ENCODE peak calls at places on chromosomes 16 and 17, in four cellular contexts. Q, V, H and Y are unnamed samples.

GRCh38 chr17:78343099-78343432 is 16.8 kb downstream of the SOCS3 start:
- DNase-seq in H (peak; percentile 79), V (peak; percentile 72), Q (no peak), Y (peak; percentile 62)

GRCh38 chr16:27470567-27471431 is 68.8 kb downstream of the IL21R start:
- DNase-seq in Q (no peak), V (no peak), H (no peak), Y (no peak)

GRCh38 chr17:42337442-42337841 is 49.1 kb downstream of the STAT5A start:
- DNase-seq in Q (no peak), V (no peak), H (no peak), Y (no peak)

GRCh38 chr16:57143125-57143965 is 42.5 kb downstream of the PSME3IP1 start:
- DNase-seq in Q (no peak), H (no peak), V (no peak), Y (no peak)

GRCh38 chr16:77788196-77789084 is at the start of gene VAT1L:
- DNase-seq in H (no peak), V (peak; percentile 78), Q (no peak), Y (no peak)

GRCh38 chr17:59620064-59620359 is 317 bp downstream of the CLTC start:
- DNase-seq in H (no peak), V (no peak), Q (no peak), Y (no peak)

GRCh38 chr17:14737984-14738651 is 437.2 kb downstream of the HS3ST3B1 start:
- DNase-seq in V (peak; percentile 49), H (peak; percentile 99), Q (peak; percentile 44), Y (peak; percentile 57)

GRCh38 chr16:48511071-48511540 is 98.9 kb downstream of the N4BP1 start:
- DNase-seq in V (no peak), Q (no peak), H (no peak), Y (no peak)

GRCh38 chr16:2003827-2004641 is 5.6 kb downstream of the ZNF598 start:
- DNase-seq in V (peak; percentile 99), Q (peak; percentile 93), H (peak; percentile 80), Y (peak; percentile 82)

GRCh38 chr16:69563605-69564580 is 1.9 kb upstream of the NFAT5 start:
- DNase-seq in H (peak; percentile 15), V (peak; percentile 83), Q (peak; percentile 71), Y (peak; percentile 14)

DNA sequence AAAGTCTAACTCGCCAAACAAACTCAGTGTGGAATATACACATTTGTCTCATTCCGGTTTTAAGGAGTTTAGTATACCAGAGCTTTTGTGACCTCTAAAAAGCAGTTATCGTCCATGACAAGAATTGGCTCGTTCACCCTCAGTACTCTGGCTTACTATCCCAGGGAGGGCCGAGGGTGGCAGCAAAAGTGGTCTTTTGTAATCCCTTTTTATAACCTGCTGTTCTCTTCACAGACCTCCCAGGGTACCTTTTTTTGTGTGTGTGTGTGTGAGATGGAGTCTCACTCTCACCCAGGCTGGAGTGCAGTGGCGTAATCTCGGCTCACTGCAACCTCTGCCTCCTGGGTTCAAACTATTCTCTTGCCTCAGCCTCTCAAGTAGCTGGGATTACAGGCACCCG is 8.9 kb downstream of the NMT1 start:
- DNase-seq in Q (no peak), V (no peak), H (no peak), Y (no peak)
- H3K9me2 ChIP-seq in Q (no peaks in the 10 kb centered on the region), V (no peaks in the 10 kb centered on the region), H (no peaks in the 10 kb centered on the region), Y (no peaks in the 10 kb centered on the region)

GRCh38 chr17:43768382-43768781 is 9.8 kb upstream of the SOST start:
- DNase-seq in Q (peak; percentile 58), H (no peak), V (no peak), Y (no peak)

GRCh38 chr17:43768943-43769342 is 9.8 kb downstream of the DUSP3 start:
- DNase-seq in Q (no peak), H (no peak), V (no peak), Y (no peak)

GRCh38 chr17:43767713-43768059 is 9.1 kb upstream of the SOST start:
- DNase-seq in Q (no peak), H (no peak), V (no peak), Y (no peak)

GRCh38 chr17:43767053-43767712 is 8.6 kb upstream of the SOST start:
- DNase-seq in V (no peak), H (no peak), Q (no peak), Y (no peak)

DNA sequence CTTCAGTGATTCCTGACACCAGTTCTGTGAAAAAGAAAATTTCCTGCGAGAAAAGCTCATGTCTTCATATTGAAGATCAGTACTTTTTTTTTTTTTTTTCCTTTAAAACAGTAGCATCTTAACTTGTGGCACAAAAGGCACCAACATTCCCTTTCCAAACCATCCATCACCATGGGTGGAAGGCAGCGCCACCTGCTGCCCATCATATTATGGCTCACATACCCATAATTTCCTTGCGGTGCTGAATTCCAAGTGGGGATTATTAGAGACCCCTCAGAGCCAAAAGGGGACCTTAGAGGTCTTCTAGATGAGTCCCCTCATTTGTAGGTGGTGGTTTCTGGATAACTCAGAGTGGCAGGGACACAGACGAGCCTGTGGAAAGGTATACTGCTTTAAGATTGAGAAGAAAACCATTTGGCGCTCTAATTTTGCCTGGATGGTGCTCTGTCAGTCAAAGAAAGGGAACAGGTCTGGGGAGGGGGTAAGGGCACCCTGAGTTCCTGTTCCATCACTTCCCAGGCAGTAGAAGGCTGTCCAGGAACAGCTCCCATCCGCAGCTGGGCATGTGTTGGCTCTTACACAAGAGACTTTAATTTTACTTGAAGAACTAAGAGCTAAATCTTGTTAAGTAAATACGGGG is 7.9 kb upstream of the SOST start:
- DNase-seq in Q (peak; percentile 45), V (peak; percentile 93), H (peak; percentile 78), Y (peak; percentile 46)
- TF ChIP-seq CTCF in Q (peak; percentile 94), V (peak; percentile 98), H (peak; percentile 98), Y (peak; percentile 90)

GRCh38 chr17:55540414-55541091 is 29.3 kb upstream of the SMIM36 start:
- DNase-seq in Q (no peak), V (no peak), H (peak; percentile 89), Y (no peak)
- H3K4me2 ChIP-seq in Q (no peak overlapping the region), V (no peak overlapping the region), H (peak overlapping the region; percentile 26), Y (no peak overlapping the region)

DNA sequence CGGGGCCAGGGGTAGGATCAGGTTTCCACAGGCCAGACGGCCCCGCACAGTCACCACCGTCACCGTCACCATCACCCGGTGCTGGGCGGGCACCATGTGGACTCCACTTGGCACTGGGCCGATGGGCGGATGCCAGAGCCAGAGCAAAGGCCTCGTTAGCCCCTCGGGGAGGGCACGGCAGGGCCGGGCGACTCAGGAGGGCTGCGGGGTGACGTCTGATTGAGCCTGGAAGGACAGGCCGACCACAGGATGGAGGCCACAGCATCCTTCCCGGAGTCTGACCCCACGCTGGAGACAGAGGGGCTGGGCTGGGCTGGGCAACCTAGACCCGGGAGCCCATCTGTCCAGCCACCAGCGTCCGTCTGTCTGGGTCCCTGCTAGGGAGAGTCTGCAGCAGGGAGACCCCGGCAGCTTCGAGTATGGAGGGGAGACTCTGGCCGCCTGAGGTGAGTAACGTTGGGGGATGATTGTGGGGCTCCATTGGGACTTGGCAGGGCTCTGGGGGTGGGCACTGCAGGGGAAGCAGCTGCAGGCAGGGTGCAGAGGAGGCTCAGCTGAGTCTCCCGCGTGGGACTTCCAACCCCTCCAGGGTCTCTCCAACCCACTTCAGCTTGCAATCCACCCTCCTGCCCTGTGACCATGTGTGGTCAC is 22.4 kb downstream of the SLC25A10 start:
- DNase-seq in V (no peak), H (no peak), Q (no peak), Y (peak; percentile 45)
- H3K9me2 ChIP-seq in V (no peaks in the 10 kb centered on the region), H (no peaks in the 10 kb centered on the region), Q (no peaks in the 10 kb centered on the region), Y (no peaks in the 10 kb centered on the region)

GRCh38 chr16:17271687-17272086 is 199.1 kb downstream of the XYLT1 start:
- DNase-seq in V (no peak), Q (no peak), H (no peak), Y (no peak)

GRCh38 chr16:17270683-17271109 is 200.1 kb downstream of the XYLT1 start:
- DNase-seq in V (no peak), H (no peak), Q (no peak), Y (no peak)

GRCh38 chr16:17275076-17275732 is 195.6 kb downstream of the XYLT1 start:
- DNase-seq in Q (no peak), V (no peak), H (no peak), Y (no peak)

GRCh38 chr16:17272716-17273115 is 198.0 kb downstream of the XYLT1 start:
- DNase-seq in V (no peak), Q (no peak), H (no peak), Y (no peak)

DNA sequence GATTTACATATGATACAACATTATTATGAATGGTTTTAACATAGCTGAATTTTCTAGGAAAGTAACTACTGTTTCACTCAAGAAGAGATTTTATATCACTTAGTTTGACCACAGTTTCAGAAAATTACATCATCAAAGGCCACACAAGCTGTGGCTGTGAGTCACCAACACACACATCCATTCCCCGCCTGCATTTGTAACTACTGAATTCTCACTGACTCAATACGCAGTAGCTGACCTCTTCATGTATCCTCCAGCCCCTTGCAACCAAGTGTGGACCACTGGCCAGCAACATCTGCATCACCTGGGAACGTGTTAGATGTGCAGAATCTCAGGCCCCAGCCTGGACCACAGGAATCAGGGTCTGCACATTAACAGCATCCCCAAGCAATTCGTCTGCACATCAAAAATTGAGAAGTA is 197.6 kb downstream of the XYLT1 start:
- DNase-seq in Q (no peak), V (no peak), H (peak; percentile 7), Y (no peak)
- TF ChIP-seq CTCF in Q (no peak), V (no peak), H (no peak), Y (no peak)

DNA sequence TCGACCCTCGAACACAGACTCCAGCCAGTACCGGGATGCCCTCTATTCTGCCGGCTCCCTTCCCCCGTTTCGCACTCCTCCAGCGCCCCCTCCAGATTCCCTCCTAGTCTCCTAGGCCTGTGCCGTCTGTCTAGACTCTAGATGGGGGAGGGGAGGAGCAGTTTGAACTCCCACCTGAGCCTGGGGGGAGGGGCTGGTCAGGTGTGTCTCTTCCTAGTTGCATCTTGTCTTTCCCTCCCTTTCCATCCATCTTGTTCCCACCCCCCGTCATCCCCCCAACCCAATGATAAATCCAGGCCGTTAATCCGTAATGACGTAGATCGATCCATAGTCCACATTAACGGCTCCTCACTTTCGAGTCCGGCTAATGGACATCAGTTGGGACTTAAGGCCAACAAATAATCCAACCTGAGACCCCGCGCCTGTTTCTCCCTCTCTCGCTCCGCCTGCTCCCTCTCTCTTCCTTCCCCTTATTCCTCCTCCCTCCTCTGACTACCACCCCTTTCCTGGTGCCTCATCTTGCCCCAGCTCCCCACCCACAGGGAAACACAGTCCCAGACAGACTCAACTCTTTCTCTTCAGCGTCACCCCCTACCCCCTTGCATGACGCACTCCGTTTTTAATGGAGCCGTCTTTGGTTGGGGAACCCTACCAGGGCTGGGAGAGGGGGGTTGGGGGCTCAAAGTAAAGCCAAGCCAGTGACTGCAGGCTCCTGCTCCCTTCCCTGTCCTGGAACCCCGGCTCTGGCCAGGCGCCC is 3.3 kb upstream of the HOXB5 start:
- DNase-seq in Q (no peak), V (peak; percentile 81), H (no peak), Y (no peak)
- H3K4me2 ChIP-seq in Q (peak overlapping the region; percentile 60), V (peak overlapping the region; percentile 73), H (peak overlapping the region; percentile 92), Y (no peak overlapping the region)

GRCh38 chr17:3801792-3802191 is 804 bp upstream of the ITGAE start:
- DNase-seq in H (no peak), V (no peak), Q (no peak), Y (no peak)
- H3K9me2 ChIP-seq in H (no peaks in the 10 kb centered on the region), V (no peaks in the 10 kb centered on the region), Q (no peaks in the 10 kb centered on the region), Y (no peaks in the 10 kb centered on the region)

GRCh38 chr16:68085259-68086071 is at the start of gene NFATC3:
- DNase-seq in H (peak; percentile 92), V (peak; percentile 35), Q (peak; percentile 98), Y (peak; percentile 96)
- TF ChIP-seq CTCF in H (no peak), V (no peak), Q (no peak), Y (no peak)